ENCODE peak calls at places on chromosomes 6 and 20, in four cellular contexts. Q is WTC11, Z is GM12878, V is K562. H is an unnamed sample.
A peak's percentile ranks its signal among the peaks of the same experiment; 100 is the strongest.

GRCh38 chr20:63775096-63775978 is 35.8 kb downstream of the SLC2A4RG start:
- DNase-seq in Q (peak; percentile 91), Z (no peak), V (peak; percentile 64), H (peak; percentile 95)

GRCh38 chr20:31497838-31498540 is 16.3 kb upstream of the HM13 start:
- DNase-seq in Z (no peak), V (peak; percentile 76), Q (no peak), H (no peak)

GRCh38 chr6:158756126-158756525 is 63.0 kb downstream of the EZR start:
- DNase-seq in V (no peak), Z (no peak), Q (no peak), H (peak; percentile 52)

GRCh38 chr6:3453410-3453809 is 3.4 kb downstream of the SLC22A23 start:
- DNase-seq in Q (no peak), V (no peak), Z (no peak), H (no peak)

GRCh38 chr6:163192591-163192990 is 221.9 kb upstream of the QKI start:
- DNase-seq in Q (no peak), Z (no peak), V (no peak), H (no peak)

GRCh38 chr6:99066041-99066440 is 118.3 kb upstream of the FBXL4 start:
- DNase-seq in Z (no peak), Q (no peak), V (no peak), H (no peak)

GRCh38 chr6:166688901-166689300 is 61.9 kb upstream of the RPS6KA2 start:
- DNase-seq in V (no peak), Q (no peak), Z (no peak), H (no peak)

GRCh38 chr20:38304845-38305447 is 990 bp downstream of the BPI start:
- DNase-seq in Q (peak; percentile 85), Z (no peak), V (peak; percentile 47), H (peak; percentile 33)

GRCh38 chr20:591941-592340 is 18.2 kb downstream of the TCF15 start:
- DNase-seq in V (no peak), Q (no peak), Z (no peak), H (no peak)

GRCh38 chr6:126077810-126078791 is 91.8 kb downstream of the TRMT11 start:
- DNase-seq in V (no peak), Q (no peak), Z (no peak), H (peak; percentile 48)

GRCh38 chr6:130906736-130907381 is 79.7 kb downstream of the SMLR1 start:
- DNase-seq in Q (no peak), V (no peak), Z (no peak), H (no peak)

GRCh38 chr6:66200390-66200789 is 493.4 kb upstream of the EYS start:
- DNase-seq in Z (no peak), V (no peak), Q (no peak), H (no peak)

GRCh38 chr6:43268348-43268685 is 25.0 kb downstream of the TTBK1 start:
- DNase-seq in V (no peak), Z (no peak), Q (no peak), H (no peak)

GRCh38 chr6:29528988-29529560 is 30.5 kb downstream of the UBD start:
- DNase-seq in Z (no peak), Q (no peak), V (no peak), H (no peak)

GRCh38 chr6:503610-504362 is 112.2 kb downstream of the IRF4 start:
- DNase-seq in V (no peak), Q (no peak), Z (no peak), H (no peak)

GRCh38 chr6:25916330-25916729 is 14.2 kb downstream of the SLC17A2 start:
- DNase-seq in V (no peak), Z (no peak), Q (no peak), H (no peak)
- TF ChIP-seq USF1 in V (no peak), Z (no peak), Q (no peak), H (no peak)

GRCh38 chr6:132065556-132065955 is 114.4 kb upstream of the CCN2 start:
- DNase-seq in V (no peak), Z (no peak), Q (no peak), H (no peak)
- TF ChIP-seq USF1 in V (no peak), Z (no peak), Q (no peak), H (no peak)

DNA sequence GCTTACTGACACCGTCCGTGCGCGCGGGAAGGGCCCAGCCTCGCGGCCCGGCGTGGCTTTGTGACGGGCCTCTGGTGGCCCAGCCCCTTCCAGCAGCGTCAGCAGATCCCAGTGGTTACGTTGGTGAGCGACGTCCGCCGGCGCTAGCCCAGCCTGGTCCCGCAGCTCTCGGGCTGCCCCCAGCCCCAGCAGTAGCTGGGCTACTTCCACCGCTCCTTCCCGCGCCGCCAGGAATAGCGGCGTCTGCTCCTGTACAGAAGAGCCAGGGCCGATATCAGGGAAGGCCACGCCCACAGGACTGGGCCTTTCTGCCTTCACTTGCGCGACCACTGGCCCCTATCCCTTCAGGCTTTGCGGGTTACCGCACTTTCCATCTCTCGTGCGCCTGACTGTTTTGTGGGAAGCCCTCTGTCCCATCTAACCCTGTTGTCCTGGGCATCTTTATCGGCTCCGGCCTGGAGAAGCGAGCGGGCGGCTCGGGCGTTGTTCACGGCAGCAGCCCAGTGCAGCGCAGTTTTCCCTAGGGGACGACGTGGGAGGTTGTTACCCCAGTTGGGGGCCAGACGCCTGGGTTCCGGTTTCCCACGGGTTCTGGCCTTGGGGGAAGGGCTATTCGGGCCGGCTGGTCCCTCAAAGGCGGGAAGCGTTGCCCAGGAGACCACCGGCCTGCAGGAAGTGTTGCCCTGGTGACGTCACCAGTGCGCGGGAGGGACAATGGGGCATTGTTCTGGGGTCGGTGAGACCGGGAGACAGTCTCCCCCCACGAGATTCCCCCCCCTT is 3.6 kb upstream of the GPSM3 start:
- DNase-seq in Q (peak; percentile 90), V (peak; percentile 80), Z (peak; percentile 48), H (peak; percentile 88)
- TF ChIP-seq USF1 in Q (peak; percentile 28), V (peak; percentile 1), Z (no peak), H (no peak)

DNA sequence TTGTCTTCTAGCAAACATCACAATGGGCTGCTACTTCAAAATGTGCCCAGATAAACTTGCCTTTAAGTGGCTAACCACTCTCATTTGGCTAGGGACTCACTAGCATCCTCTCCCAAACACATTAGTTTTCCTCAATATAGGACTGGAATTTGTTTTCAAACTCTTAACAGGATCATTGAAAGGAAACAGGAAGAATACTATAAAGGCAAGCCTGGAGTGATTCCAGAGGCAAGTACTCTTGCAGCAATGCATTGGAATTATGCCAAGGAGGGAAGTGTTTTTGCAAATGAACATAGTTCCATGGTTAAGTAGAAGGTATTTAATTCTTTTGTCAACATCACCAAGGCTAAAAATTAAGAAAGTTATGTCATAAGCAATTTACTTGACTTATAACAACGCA is 12.2 kb downstream of the EPHA7 start:
- DNase-seq in Z (no peak), Q (no peak), V (no peak), H (no peak)
- TF ChIP-seq USF1 in Z (no peak), Q (no peak), V (no peak), H (no peak)

GRCh38 chr6:169250660-169251059 is 3.0 kb downstream of the THBS2 start:
- DNase-seq in V (no peak), Q (peak; percentile 41), Z (no peak), H (no peak)
- TF ChIP-seq USF1 in V (no peak), Q (no peak), Z (no peak), H (peak; percentile 44)

GRCh38 chr6:44342489-44342888 is at the start of gene SPATS1:
- DNase-seq in Q (peak; percentile 71), V (no peak), Z (no peak), H (peak; percentile 83)
- TF ChIP-seq USF1 in Q (no peak), V (no peak), Z (no peak), H (no peak)

DNA sequence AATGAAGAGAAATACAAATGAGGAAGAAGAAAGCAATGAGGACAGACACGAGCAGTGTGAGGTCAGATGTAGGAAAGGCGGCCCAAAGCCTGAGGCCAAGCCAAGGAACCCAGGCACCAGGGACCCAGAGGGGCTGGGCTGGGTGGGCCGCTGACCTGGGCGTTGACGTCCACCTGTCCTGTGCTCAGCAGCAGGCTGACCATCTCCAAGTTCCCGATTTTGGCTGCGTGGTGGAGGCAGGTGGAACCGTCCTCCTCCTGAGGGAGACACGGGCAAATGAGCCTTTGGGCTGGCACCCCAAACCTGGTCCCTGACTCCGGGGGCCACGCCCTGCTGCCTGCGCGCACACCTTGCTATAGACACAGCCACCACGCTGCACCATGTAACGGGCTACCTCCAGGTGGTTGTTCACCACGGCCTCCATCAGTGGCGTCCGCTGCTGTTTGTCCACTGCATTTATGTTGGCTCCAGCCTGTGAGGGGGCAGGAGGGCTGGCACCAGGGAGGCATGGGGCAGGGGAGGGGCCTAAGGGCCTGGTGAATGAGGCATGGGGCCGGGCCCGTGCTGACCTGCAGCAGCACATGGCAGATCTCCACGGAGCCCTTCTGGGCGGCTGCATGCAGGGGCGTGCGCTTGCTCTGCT is 7.8 kb upstream of the SLC44A4 start:
- DNase-seq in Q (no peak), V (no peak), Z (no peak), H (peak; percentile 11)
- TF ChIP-seq USF1 in Q (no peak), V (no peak), Z (no peak), H (no peak)

GRCh38 chr20:45819466-45819865 is 7.0 kb downstream of the UBE2C start:
- DNase-seq in V (no peak), Q (no peak), Z (no peak), H (no peak)

GRCh38 chr20:45816951-45817651 is 4.7 kb downstream of the UBE2C start:
- DNase-seq in V (no peak), Z (no peak), Q (no peak), H (no peak)

GRCh38 chr20:45818239-45818638 is 5.8 kb downstream of the UBE2C start:
- DNase-seq in Q (no peak), V (peak; percentile 48), Z (no peak), H (no peak)

GRCh38 chr20:45814314-45814713 is 1.9 kb downstream of the UBE2C start:
- DNase-seq in Z (no peak), Q (no peak), V (no peak), H (no peak)

DNA sequence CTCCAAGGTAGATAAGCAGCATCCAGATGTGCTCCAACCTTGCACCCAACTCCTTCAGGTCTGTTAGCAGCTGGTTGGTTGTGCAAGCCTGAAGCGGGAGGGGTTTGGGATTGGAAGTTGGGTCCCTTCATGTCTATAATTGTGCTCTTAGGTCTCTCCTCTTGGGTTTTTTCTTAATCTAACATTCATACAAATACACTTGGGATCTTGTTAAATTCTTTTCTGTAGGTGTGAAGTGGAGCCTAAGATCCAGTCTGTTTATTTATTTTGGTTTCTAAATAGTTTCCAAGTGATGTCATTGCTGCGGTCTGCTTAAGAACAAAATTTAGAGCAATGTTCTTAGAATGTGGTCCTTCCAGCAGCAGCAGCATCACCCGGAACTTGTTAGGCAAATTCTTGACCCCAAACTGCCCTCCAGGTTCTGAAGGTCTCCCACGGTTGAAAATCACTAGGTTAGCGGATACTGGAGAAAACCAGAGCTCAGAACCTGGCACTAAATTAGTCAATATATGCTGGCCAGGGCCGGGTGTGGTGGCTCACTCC is 5.3 kb downstream of the UBE2C start:
- DNase-seq in Q (no peak), Z (no peak), V (no peak), H (no peak)
- TF ChIP-seq USF1 in Q (no peak), Z (no peak), V (no peak), H (no peak)

DNA sequence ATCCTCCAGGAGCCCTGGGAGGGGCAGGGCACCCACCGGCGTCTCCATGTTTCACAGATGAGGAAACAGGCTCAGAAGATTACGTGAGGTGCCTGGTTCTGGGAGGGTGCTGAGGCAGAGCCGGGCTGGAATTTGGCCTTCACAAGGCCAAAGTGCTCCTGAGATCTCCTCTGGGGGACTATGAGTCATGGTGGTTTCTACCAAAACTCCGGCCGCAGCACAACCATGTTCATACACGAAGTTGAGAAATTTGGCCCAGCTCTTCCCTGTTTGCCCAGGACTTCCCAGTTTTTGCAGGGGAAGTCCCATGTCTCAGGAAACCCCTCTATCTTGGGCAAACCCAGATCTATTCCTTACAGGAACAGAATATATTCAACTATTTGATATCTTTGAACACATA is 172.9 kb upstream of the CDYL start:
- DNase-seq in Z (no peak), V (no peak), Q (no peak), H (no peak)
- TF ChIP-seq USF1 in Z (no peak), V (no peak), Q (no peak), H (no peak)